ENCODE peak calls at places on chromosomes 11 and 22, in seven cellular contexts. A is epithelial cell of esophagus; J is activated effector memory CD4-positive, alpha-beta T cell treated with anti-CD3 and anti-CD28 coated beads, Interleukin-2, amount 50 U/mL, for 16 hours; I is choroid plexus epithelial cell; Y is osteocyte; K is cardiac fibroblast; Q is GM23248. B is an unnamed sample.
A peak's percentile ranks its signal among the peaks of the same experiment; 100 is the strongest.

GRCh38 chr11:75508051-75508561 is 17.6 kb downstream of the GDPD5 start:
- DNase-seq in A (no peak), J (peak; percentile 83), I (no peak), Y (no peak), K (no peak), Q (no peak), B (no peak)

GRCh38 chr22:24406322-24407277 is 20.8 kb upstream of the ADORA2A start:
- DNase-seq in A (no peak), J (peak; percentile 58), I (no peak), Y (peak; percentile 71), K (no peak), Q (no peak), B (no peak)

GRCh38 chr11:13924801-13925327 is 37.7 kb upstream of the SPON1 start:
- DNase-seq in A (no peak), J (no peak), I (peak; percentile 4), Y (no peak), K (peak; percentile 23), Q (no peak), B (no peak)

GRCh38 chr11:44632466-44633123 is 67.1 kb downstream of the CD82 start:
- DNase-seq in A (peak; percentile 47), J (peak; percentile 77), I (peak; percentile 40), Y (peak; percentile 75), K (peak; percentile 21), Q (peak; percentile 55), B (no peak)

GRCh38 chr22:42720263-42721044 is at the start of gene A4GALT:
- DNase-seq in A (no peak), J (no peak), I (no peak), Y (no peak), K (peak; percentile 26), Q (peak; percentile 55), B (no peak)

GRCh38 chr11:72234514-72234830 is 9.5 kb downstream of the PHOX2A start:
- DNase-seq in A (no peak), J (peak; percentile 3), I (no peak), Y (peak; percentile 63), K (no peak), Q (no peak), B (peak; percentile 42)

GRCh38 chr11:120129570-120129969 is 8.3 kb downstream of the TRIM29 start:
- DNase-seq in A (no peak), J (peak; percentile 19), I (no peak), Y (no peak), K (no peak), Q (no peak), B (no peak)

GRCh38 chr11:63020671-63021255 is 5.1 kb upstream of the SLC22A8 start:
- DNase-seq in A (no peak), J (peak; percentile 66), I (no peak), Y (no peak), K (no peak), Q (no peak), B (no peak)

GRCh38 chr11:9231848-9232177 is 33.3 kb downstream of the DENND5A start:
- DNase-seq in A (no peak), J (no peak), I (peak; percentile 75), Y (no peak), K (peak; percentile 78), Q (peak; percentile 60), B (no peak)

GRCh38 chr11:83816572-83817187 is 530.5 kb upstream of the CCDC90B start:
- DNase-seq in A (peak; percentile 22), J (no peak), I (peak; percentile 60), Y (no peak), K (peak; percentile 41), Q (peak; percentile 68), B (no peak)

GRCh38 chr22:29096736-29097669 is 24.2 kb downstream of the KREMEN1 start:
- DNase-seq in A (peak; percentile 24), J (no peak), I (peak; percentile 57), Y (no peak), K (no peak), Q (no peak), B (no peak)

GRCh38 chr11:9577032-9577431 is 3.6 kb downstream of the WEE1 start:
- DNase-seq in A (peak; percentile 71), J (no peak), I (peak; percentile 70), Y (no peak), K (peak; percentile 59), Q (peak; percentile 58), B (no peak)

GRCh38 chr11:80487952-80488351 is 1047.1 kb upstream of the TENM4 start:
- DNase-seq in A (no peak), J (no peak), I (no peak), Y (no peak), K (no peak), Q (no peak), B (no peak)

GRCh38 chr11:61834278-61835004 is 6.3 kb downstream of the FADS2 start:
- DNase-seq in A (no peak), J (peak; percentile 66), I (peak; percentile 80), Y (no peak), K (peak; percentile 93), Q (peak; percentile 20), B (no peak)

GRCh38 chr22:37126383-37126782 is 16.9 kb upstream of the TMPRSS6 start:
- DNase-seq in A (no peak), J (no peak), I (no peak), Y (no peak), K (peak; percentile 11), Q (no peak), B (no peak)

GRCh38 chr11:16793511-16793910 is 55.1 kb downstream of the C11orf58 start:
- DNase-seq in A (no peak), J (no peak), I (no peak), Y (no peak), K (no peak), Q (no peak), B (no peak)

GRCh38 chr11:57474751-57475115 is 14.4 kb downstream of the RTN4RL2 start:
- DNase-seq in A (no peak), J (no peak), I (no peak), Y (no peak), K (no peak), Q (no peak), B (no peak)

GRCh38 chr11:130426223-130427048 is 2.0 kb downstream of the ADAMTS8 start:
- DNase-seq in A (no peak), J (no peak), I (no peak), Y (no peak), K (no peak), Q (no peak), B (no peak)

GRCh38 chr22:48507171-48507570 is 1320.5 kb downstream of the BRD1 start:
- DNase-seq in A (no peak), J (no peak), I (no peak), Y (no peak), K (no peak), Q (no peak), B (no peak)

GRCh38 chr22:45284705-45285305 is at the start of gene UPK3A:
- DNase-seq in A (peak; percentile 58), J (peak; percentile 88), I (no peak), Y (no peak), K (no peak), Q (peak; percentile 28), B (no peak)

GRCh38 chr22:23221351-23221804 is 41.1 kb downstream of the BCR start:
- DNase-seq in A (no peak), J (no peak), I (no peak), Y (no peak), K (no peak), Q (no peak), B (no peak)

GRCh38 chr11:120525285-120526085 is 13.9 kb downstream of the GRIK4 start:
- DNase-seq in A (no peak), J (no peak), I (no peak), Y (no peak), K (no peak), Q (no peak), B (no peak)

GRCh38 chr11:25970726-25971508 is 361.0 kb upstream of the ANO3 start:
- DNase-seq in A (peak; percentile 88), J (no peak), I (peak; percentile 7), Y (no peak), K (no peak), Q (no peak), B (no peak)

GRCh38 chr11:16883179-16883578 is 131.0 kb downstream of the PLEKHA7 start:
- DNase-seq in A (peak; percentile 94), J (no peak), I (no peak), Y (no peak), K (no peak), Q (no peak), B (no peak)

GRCh38 chr11:26187639-26188038 is 144.3 kb upstream of the ANO3 start:
- DNase-seq in A (peak; percentile 91), J (no peak), I (peak; percentile 93), Y (no peak), K (peak; percentile 81), Q (peak; percentile 82), B (no peak)

GRCh38 chr11:76769645-76770586 is 13.2 kb upstream of the TSKU start:
- DNase-seq in A (no peak), J (no peak), I (no peak), Y (no peak), K (no peak), Q (peak; percentile 59), B (no peak)

GRCh38 chr22:30705710-30706651 is 11.3 kb downstream of the OSBP2 start:
- DNase-seq in A (no peak), J (peak; percentile 27), I (peak; percentile 28), Y (no peak), K (peak; percentile 29), Q (peak; percentile 94), B (no peak)

GRCh38 chr22:30606455-30607299 is at the start of gene TCN2:
- DNase-seq in A (peak; percentile 67), J (peak; percentile 72), I (peak; percentile 90), Y (no peak), K (peak; percentile 84), Q (peak; percentile 86), B (no peak)

GRCh38 chr11:93796424-93796823 is 12.3 kb downstream of the MED17 start:
- DNase-seq in A (no peak), J (no peak), I (no peak), Y (no peak), K (no peak), Q (no peak), B (no peak)